ENCODE peak calls at places on chromosomes 2 and 18, in four cellular contexts. Q is WTC11, V is K562, J is HepG2. Y is an unnamed sample.

GRCh38 chr2:172232638-172233253 is 130.0 kb upstream of the DLX2 start:
- DNase-seq in V (no peak), Q (no peak), J (no peak), Y (no peak)

GRCh38 chr2:12556762-12557161 is 160.0 kb upstream of the TRIB2 start:
- DNase-seq in V (peak), J (no peak), Q (no peak), Y (no peak)

GRCh38 chr2:127185720-127186119 is 34.4 kb downstream of the CYP27C1 start:
- DNase-seq in V (no peak), J (no peak), Q (no peak), Y (no peak)

GRCh38 chr2:201130524-201131186 is 14.7 kb downstream of the CFLAR start:
- DNase-seq in J (no peak), V (peak), Q (no peak), Y (no peak)

GRCh38 chr18:68796936-68797690 is 767 bp upstream of the CCDC102B start:
- DNase-seq in V (no peak), J (no peak), Q (no peak), Y (no peak)

GRCh38 chr2:231707625-231708049 is 688 bp upstream of the PTMA start:
- DNase-seq in Q (peak), J (no peak), V (no peak), Y (no peak)

GRCh38 chr2:119049968-119050657 is 108.1 kb downstream of the MARCO start:
- DNase-seq in Q (peak), V (peak), J (peak), Y (no peak)

GRCh38 chr2:39234754-39235153 is 9.0 kb downstream of the CDKL4 start:
- DNase-seq in J (peak), V (no peak), Q (no peak), Y (no peak)

GRCh38 chr18:47149457-47150028 is 757 bp downstream of the HDHD2 start:
- DNase-seq in V (peak), J (peak), Q (no peak), Y (no peak)

GRCh38 chr18:13890962-13891361 is 24.4 kb downstream of the MC2R start:
- DNase-seq in Q (no peak), V (no peak), J (no peak), Y (no peak)

GRCh38 chr2:179263460-179264237 is 983 bp downstream of the SESTD1 start:
- DNase-seq in J (peak), Q (peak), V (peak), Y (no peak)

GRCh38 chr2:174597347-174598047 is at the start of gene WIPF1:
- DNase-seq in J (no peak), Q (no peak), V (no peak), Y (peak)

GRCh38 chr2:219461061-219461514 is 26.4 kb downstream of the SPEG start:
- DNase-seq in J (no peak), Q (peak), V (peak), Y (no peak)

GRCh38 chr2:124286089-124286783 is 261.1 kb downstream of the CNTNAP5 start:
- DNase-seq in Q (no peak), V (no peak), J (no peak), Y (no peak)

GRCh38 chr2:46268986-46269385 is 28.2 kb upstream of the EPAS1 start:
- DNase-seq in J (no peak), V (no peak), Q (no peak), Y (no peak)

GRCh38 chr2:45585267-45585861 is 25.7 kb downstream of the SRBD1 start:
- DNase-seq in V (no peak), J (peak), Q (no peak), Y (no peak)

GRCh38 chr2:190649798-190650390 is 1.0 kb downstream of the NAB1 start:
- DNase-seq in J (peak), V (no peak), Q (no peak), Y (no peak)

GRCh38 chr18:66560092-66560491 is 43.8 kb downstream of the CDH19 start:
- DNase-seq in J (peak), Q (no peak), V (no peak), Y (no peak)

GRCh38 chr2:39504790-39505335 is 67.8 kb upstream of the MAP4K3 start:
- DNase-seq in Q (no peak), J (peak), V (no peak), Y (no peak)

GRCh38 chr2:234678721-234679120 is 181.8 kb upstream of the ARL4C start:
- DNase-seq in J (no peak), V (no peak), Q (no peak), Y (no peak)

GRCh38 chr18:50569930-50570329 is 10.0 kb downstream of the MAPK4 start:
- DNase-seq in V (no peak), Q (no peak), J (no peak), Y (no peak)

GRCh38 chr2:120797421-120798289 is 62.0 kb downstream of the GLI2 start:
- DNase-seq in J (no peak), Q (peak), V (no peak), Y (no peak)

GRCh38 chr2:205787761-205788160 is 105.5 kb downstream of the NRP2 start:
- DNase-seq in Q (no peak), J (no peak), V (no peak), Y (no peak)

GRCh38 chr18:70491734-70492348 is 203.0 kb downstream of the SOCS6 start:
- DNase-seq in Q (peak), V (peak), J (peak), Y (no peak)

GRCh38 chr18:62721837-62722795 is 6.8 kb downstream of the PHLPP1 start:
- DNase-seq in Q (no peak), V (no peak), J (no peak), Y (no peak)

GRCh38 chr2:210502997-210503621 is 26.6 kb upstream of the LANCL1 start:
- DNase-seq in V (peak), Q (peak), J (peak), Y (no peak)

GRCh38 chr18:6994719-6995430 is 122.7 kb downstream of the LAMA1 start:
- DNase-seq in V (no peak), J (no peak), Q (no peak), Y (no peak)

GRCh38 chr2:193627187-193627917 is 1432.6 kb upstream of the TMEFF2 start:
- DNase-seq in V (no peak), Q (no peak), J (no peak), Y (no peak)

GRCh38 chr18:35775887-35776286 is 194.3 kb downstream of the GALNT1 start:
- DNase-seq in Q (no peak), J (no peak), V (no peak), Y (no peak)

GRCh38 chr2:162282765-162283425 is 35.6 kb downstream of the IFIH1 start:
- DNase-seq in V (no peak), J (no peak), Q (no peak), Y (no peak)

GRCh38 chr2:116435648-116436047 is 1378.8 kb upstream of the DDX18 start:
- DNase-seq in Q (no peak), J (no peak), V (no peak), Y (no peak)

GRCh38 chr2:111246620-111247061 is 125.9 kb downstream of the BCL2L11 start:
- DNase-seq in Q (no peak), V (no peak), J (peak), Y (no peak)

GRCh38 chr2:203498161-203498560 is 36.9 kb downstream of the RAPH1 start:
- DNase-seq in Q (no peak), V (no peak), J (no peak), Y (no peak)

GRCh38 chr2:44100351-44100750 is 68.3 kb upstream of the PPM1B start:
- DNase-seq in V (no peak), J (peak), Q (no peak), Y (no peak)

GRCh38 chr18:11387880-11388279 is 221.5 kb upstream of the SLC35G4 start:
- DNase-seq in Q (peak), V (peak), J (peak), Y (no peak)

GRCh38 chr2:95305341-95306058 is 8.4 kb downstream of the KCNIP3 start:
- DNase-seq in J (peak), Q (no peak), V (no peak), Y (no peak)

GRCh38 chr18:59086522-59086921 is 53.2 kb upstream of the SEC11C start:
- DNase-seq in Q (no peak), J (no peak), V (no peak), Y (no peak)

GRCh38 chr18:59087391-59087790 is 52.3 kb upstream of the SEC11C start:
- DNase-seq in V (no peak), Q (no peak), J (no peak), Y (no peak)

GRCh38 chr18:59093668-59094067 is 46.0 kb upstream of the SEC11C start:
- DNase-seq in J (no peak), V (no peak), Q (no peak), Y (no peak)

GRCh38 chr18:59094569-59094968 is 45.1 kb upstream of the SEC11C start:
- DNase-seq in J (no peak), V (no peak), Q (no peak), Y (no peak)

GRCh38 chr18:59091204-59091603 is 48.5 kb upstream of the SEC11C start:
- DNase-seq in V (no peak), J (no peak), Q (no peak), Y (no peak)
- TF ChIP-seq TCF7 in V (no peak), J (no peak), Q (no peak), Y (no peak)

GRCh38 chr2:84924173-84925106 is 19.0 kb downstream of the TMSB10 start:
- DNase-seq in V (peak), Q (peak), J (peak), Y (peak)
- TF ChIP-seq TCF7 in V (no peak), Q (no peak), J (no peak), Y (no peak)

GRCh38 chr2:238942941-238943715 is 95.2 kb downstream of the TWIST2 start:
- DNase-seq in J (no peak), Q (no peak), V (no peak), Y (no peak)
- TF ChIP-seq TCF7 in J (no peak), Q (no peak), V (no peak), Y (no peak)

GRCh38 chr2:28389399-28390240 is 3.0 kb upstream of the FOSL2 start:
- DNase-seq in V (no peak), Q (no peak), J (no peak), Y (no peak)

GRCh38 chr2:28391564-28392296 is 928 bp upstream of the FOSL2 start:
- DNase-seq in J (peak), Q (peak), V (peak), Y (no peak)

GRCh38 chr2:28392297-28393114 is at the start of gene FOSL2:
- DNase-seq in J (peak), Q (peak), V (peak), Y (peak)

GRCh38 chr2:28390857-28391563 is 1.6 kb upstream of the FOSL2 start:
- DNase-seq in V (no peak), Q (peak), J (no peak), Y (no peak)

GRCh38 chr2:28390241-28390856 is 2.3 kb upstream of the FOSL2 start:
- DNase-seq in J (peak), V (peak), Q (peak), Y (no peak)
- TF ChIP-seq TCF7 in J (peak), V (no peak), Q (no peak), Y (no peak)

DNA sequence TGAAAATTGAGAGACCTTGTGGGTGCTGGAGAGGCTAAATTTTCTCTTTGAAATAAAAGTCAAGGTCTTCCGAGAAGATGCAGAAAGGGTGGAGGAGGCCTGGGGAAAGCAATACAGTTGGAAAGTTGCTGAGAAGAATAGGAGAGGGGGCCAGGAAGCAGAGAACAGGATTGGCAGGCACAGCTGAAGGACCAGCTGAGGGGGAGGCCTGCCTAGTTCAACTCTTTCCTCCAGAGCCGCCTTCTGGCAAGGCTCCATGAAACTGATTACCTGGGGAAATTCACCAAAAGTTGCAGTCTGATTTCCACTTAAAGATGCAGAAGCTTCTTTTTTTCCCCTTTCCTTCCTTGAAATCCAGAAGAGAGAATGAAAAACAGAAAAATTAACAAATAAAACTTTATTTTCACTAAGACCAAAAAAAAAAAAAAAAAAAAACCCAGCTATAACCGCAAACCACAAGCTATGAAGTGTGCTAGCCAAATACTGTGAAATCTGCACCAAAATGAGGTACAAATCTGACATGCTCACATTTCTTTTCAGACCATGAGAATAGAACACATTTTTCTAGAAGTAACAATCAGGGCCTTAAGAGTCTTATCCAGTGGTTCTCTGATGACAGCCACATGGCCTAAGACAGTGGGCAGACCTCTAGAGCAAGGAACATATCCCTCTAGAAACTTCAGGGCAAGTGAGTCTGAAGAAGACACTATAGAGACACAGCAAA is 316.8 kb downstream of the MYCN start:
- DNase-seq in Q (no peak), J (no peak), V (no peak), Y (no peak)
- TF ChIP-seq TCF7 in Q (no peak), J (no peak), V (no peak), Y (no peak)

GRCh38 chr18:55856679-55857078 is 268.7 kb upstream of the TCF4 start:
- DNase-seq in J (no peak), Q (no peak), V (no peak), Y (no peak)

GRCh38 chr18:55858661-55859111 is 270.7 kb upstream of the TCF4 start:
- DNase-seq in J (no peak), V (no peak), Q (no peak), Y (no peak)

GRCh38 chr18:55857409-55857808 is 269.4 kb upstream of the TCF4 start:
- DNase-seq in J (no peak), Q (no peak), V (no peak), Y (no peak)

GRCh38 chr18:55857961-55858360 is 270.0 kb upstream of the TCF4 start:
- DNase-seq in Q (no peak), V (no peak), J (no peak), Y (no peak)

GRCh38 chr18:55856191-55856590 is 268.2 kb upstream of the TCF4 start:
- DNase-seq in Q (no peak), V (no peak), J (no peak), Y (no peak)
- TF ChIP-seq TCF7 in Q (no peak), V (no peak), J (no peak), Y (no peak)

GRCh38 chr2:74025971-74026612 is 41.4 kb downstream of the TET3 start:
- DNase-seq in J (no peak), V (peak), Q (no peak), Y (no peak)
- TF ChIP-seq TCF7 in J (no peak), V (no peak), Q (no peak), Y (no peak)